ENCODE peak calls at places on chromosome 16, in five cellular contexts. S is D721Med; K is stimulated activated naive CD8-positive, alpha-beta T cell treated with anti-CD3 and anti-CD28 coated beads, Interleukin-15, amount 100 ng/mL, for 72 hours; N is naive B cell; Z is hippocampal formation. E is an unnamed sample.
A peak's percentile ranks its signal among the peaks of the same experiment; 100 is the strongest.

GRCh38 chr16:54030451-54030850 is 256.1 kb downstream of the IRX3 start:
- DNase-seq in S (no peak), K (no peak), N (no peak), Z (no peak), E (no peak)

GRCh38 chr16:12199524-12199923 is 223.0 kb downstream of the SNX29 start:
- DNase-seq in S (no peak), K (no peak), N (no peak), Z (no peak), E (no peak)

GRCh38 chr16:68031951-68032350 is 8.9 kb downstream of the DUS2 start:
- DNase-seq in S (no peak), K (no peak), N (no peak), Z (no peak), E (no peak)

GRCh38 chr16:83932304-83932703 is 20.7 kb upstream of the OSGIN1 start:
- DNase-seq in S (no peak), K (no peak), N (no peak), Z (no peak), E (no peak)

GRCh38 chr16:58226790-58227189 is 28.9 kb upstream of the CSNK2A2 start:
- DNase-seq in S (no peak), K (no peak), N (no peak), Z (no peak), E (no peak)

GRCh38 chr16:2179107-2179501 is 17.3 kb downstream of the CASKIN1 start:
- DNase-seq in S (no peak), K (no peak), N (no peak), Z (no peak), E (no peak)

GRCh38 chr16:29743827-29744531 is 1.8 kb downstream of the C16orf54 start:
- DNase-seq in S (no peak), K (peak; percentile 39), N (no peak), Z (no peak), E (no peak)

GRCh38 chr16:3171181-3171854 is 16.7 kb upstream of the OR1F1 start:
- DNase-seq in S (no peak), K (peak; percentile 80), N (no peak), Z (no peak), E (peak; percentile 57)

GRCh38 chr16:89050868-89051311 is 42.8 kb upstream of the ACSF3 start:
- DNase-seq in S (no peak), K (no peak), N (no peak), Z (no peak), E (no peak)

GRCh38 chr16:74307383-74307782 is 10.8 kb downstream of the PSMD7 start:
- DNase-seq in S (no peak), K (no peak), N (no peak), Z (no peak), E (no peak)

GRCh38 chr16:71421911-71422310 is 19.9 kb downstream of the TLE7 start:
- DNase-seq in S (no peak), K (peak; percentile 24), N (no peak), Z (no peak), E (peak; percentile 47)

GRCh38 chr16:49698931-49699715 is 156.8 kb downstream of the ZNF423 start:
- DNase-seq in S (no peak), K (no peak), N (no peak), Z (no peak), E (no peak)

GRCh38 chr16:20868890-20869289 is 31.3 kb downstream of the DCUN1D3 start:
- DNase-seq in S (no peak), K (no peak), N (no peak), Z (peak; percentile 86), E (no peak)

GRCh38 chr16:87331241-87331801 is 14.1 kb upstream of the C16orf95 start:
- DNase-seq in S (no peak), K (no peak), N (no peak), Z (no peak), E (no peak)

E was measured in NB4.